ENCODE peak calls at places on chromosome 1, in seven cellular contexts. One of them, this sample, is unnamed.

GRCh38 chr1:23208527-23208926 is 8.8 kb downstream of the HTR1D start:
- DNase-seq in brain microvascular endothelial cell: no peak
- DNase-seq in heart left ventricle: no peak
- DNase-seq in uterus: no peak
- DNase-seq in heart right ventricle: no peak
- DNase-seq in NT2/D1: no peak
- DNase-seq in thoracic aorta: no peak
- DNase-seq in this sample: no peak

GRCh38 chr1:163661386-163661785 is 339.6 kb downstream of the NUF2 start:
- DNase-seq in brain microvascular endothelial cell: no peak
- DNase-seq in heart left ventricle: peak; percentile 26
- DNase-seq in uterus: no peak
- DNase-seq in heart right ventricle: no peak
- DNase-seq in NT2/D1: no peak
- DNase-seq in thoracic aorta: no peak
- DNase-seq in this sample: no peak

GRCh38 chr1:87766737-87767136 is 438.1 kb downstream of the LMO4 start:
- DNase-seq in brain microvascular endothelial cell: no peak
- DNase-seq in heart left ventricle: no peak
- DNase-seq in uterus: no peak
- DNase-seq in heart right ventricle: no peak
- DNase-seq in NT2/D1: no peak
- DNase-seq in thoracic aorta: no peak
- DNase-seq in this sample: no peak

GRCh38 chr1:197896301-197896700 is 6.1 kb upstream of the C1orf53 start:
- DNase-seq in brain microvascular endothelial cell: no peak
- DNase-seq in heart left ventricle: no peak
- DNase-seq in uterus: no peak
- DNase-seq in heart right ventricle: no peak
- DNase-seq in NT2/D1: no peak
- DNase-seq in thoracic aorta: no peak
- DNase-seq in this sample: no peak

GRCh38 chr1:51025374-51025773 is 55.3 kb downstream of the CDKN2C start:
- DNase-seq in brain microvascular endothelial cell: no peak
- DNase-seq in heart left ventricle: no peak
- DNase-seq in uterus: no peak
- DNase-seq in heart right ventricle: no peak
- DNase-seq in NT2/D1: no peak
- DNase-seq in thoracic aorta: no peak
- DNase-seq in this sample: no peak

GRCh38 chr1:155651861-155652661 is 36.5 kb downstream of the YY1AP1 start:
- DNase-seq in brain microvascular endothelial cell: no peak
- DNase-seq in heart left ventricle: no peak
- DNase-seq in uterus: no peak
- DNase-seq in heart right ventricle: no peak
- DNase-seq in NT2/D1: no peak
- DNase-seq in thoracic aorta: no peak
- DNase-seq in this sample: no peak

GRCh38 chr1:39845569-39846566 is 37.4 kb downstream of the TRIT1 start:
- DNase-seq in brain microvascular endothelial cell: peak; percentile 87
- DNase-seq in heart left ventricle: peak; percentile 92
- DNase-seq in uterus: peak; percentile 44
- DNase-seq in heart right ventricle: peak; percentile 76
- DNase-seq in NT2/D1: no peak
- DNase-seq in thoracic aorta: peak; percentile 59
- DNase-seq in this sample: peak; percentile 92

GRCh38 chr1:161273402-161273801 is 14.9 kb downstream of the PCP4L1 start:
- DNase-seq in brain microvascular endothelial cell: no peak
- DNase-seq in heart left ventricle: no peak
- DNase-seq in uterus: no peak
- DNase-seq in heart right ventricle: no peak
- DNase-seq in NT2/D1: no peak
- DNase-seq in thoracic aorta: no peak
- DNase-seq in this sample: no peak

GRCh38 chr1:154270833-154271232 is 1.6 kb upstream of the HAX1 start:
- DNase-seq in brain microvascular endothelial cell: no peak
- DNase-seq in heart left ventricle: no peak
- DNase-seq in uterus: no peak
- DNase-seq in heart right ventricle: no peak
- DNase-seq in NT2/D1: no peak
- DNase-seq in thoracic aorta: no peak
- DNase-seq in this sample: no peak

GRCh38 chr1:201597551-201598230 is 58.8 kb downstream of the NAV1 start:
- DNase-seq in brain microvascular endothelial cell: no peak
- DNase-seq in heart left ventricle: peak; percentile 53
- DNase-seq in uterus: peak; percentile 57
- DNase-seq in heart right ventricle: peak; percentile 47
- DNase-seq in NT2/D1: no peak
- DNase-seq in thoracic aorta: no peak
- DNase-seq in this sample: no peak

GRCh38 chr1:206631085-206631509 is 4.2 kb upstream of the DYRK3 start:
- DNase-seq in brain microvascular endothelial cell: peak; percentile 80
- DNase-seq in heart left ventricle: peak; percentile 84
- DNase-seq in uterus: peak; percentile 91
- DNase-seq in heart right ventricle: peak; percentile 28
- DNase-seq in NT2/D1: peak; percentile 86
- DNase-seq in thoracic aorta: no peak
- DNase-seq in this sample: peak; percentile 74

GRCh38 chr1:13813398-13814012 is 113.5 kb downstream of the PRDM2 start:
- DNase-seq in brain microvascular endothelial cell: no peak
- DNase-seq in heart left ventricle: no peak
- DNase-seq in uterus: no peak
- DNase-seq in heart right ventricle: peak; percentile 49
- DNase-seq in NT2/D1: peak; percentile 30
- DNase-seq in thoracic aorta: no peak
- DNase-seq in this sample: peak; percentile 43

GRCh38 chr1:228168563-228169270 is 3.1 kb downstream of the IBA57 start:
- DNase-seq in brain microvascular endothelial cell: no peak
- DNase-seq in heart left ventricle: peak; percentile 12
- DNase-seq in uterus: no peak
- DNase-seq in heart right ventricle: no peak
- DNase-seq in NT2/D1: no peak
- DNase-seq in thoracic aorta: no peak
- DNase-seq in this sample: no peak

GRCh38 chr1:245717611-245718010 is 562.8 kb downstream of the KIF26B start:
- DNase-seq in brain microvascular endothelial cell: no peak
- DNase-seq in heart left ventricle: no peak
- DNase-seq in uterus: no peak
- DNase-seq in heart right ventricle: no peak
- DNase-seq in NT2/D1: no peak
- DNase-seq in thoracic aorta: no peak
- DNase-seq in this sample: no peak

GRCh38 chr1:15028117-15028516 is 125.4 kb upstream of the TMEM51 start:
- DNase-seq in brain microvascular endothelial cell: peak; percentile 71
- DNase-seq in heart left ventricle: peak; percentile 70
- DNase-seq in uterus: no peak
- DNase-seq in heart right ventricle: peak; percentile 33
- DNase-seq in NT2/D1: no peak
- DNase-seq in thoracic aorta: peak; percentile 57
- DNase-seq in this sample: peak; percentile 30

GRCh38 chr1:199073166-199073565 is 434.3 kb downstream of the PTPRC start:
- DNase-seq in brain microvascular endothelial cell: no peak
- DNase-seq in heart left ventricle: no peak
- DNase-seq in uterus: no peak
- DNase-seq in heart right ventricle: no peak
- DNase-seq in NT2/D1: no peak
- DNase-seq in thoracic aorta: no peak
- DNase-seq in this sample: no peak

GRCh38 chr1:150537732-150538684 is 11.2 kb upstream of the ADAMTSL4 start:
- DNase-seq in brain microvascular endothelial cell: peak; percentile 72
- DNase-seq in heart left ventricle: no peak
- DNase-seq in uterus: no peak
- DNase-seq in heart right ventricle: no peak
- DNase-seq in NT2/D1: peak; percentile 92
- DNase-seq in thoracic aorta: no peak
- DNase-seq in this sample: peak; percentile 30

GRCh38 chr1:53651356-53651755 is 87.6 kb downstream of the GLIS1 start:
- DNase-seq in brain microvascular endothelial cell: no peak
- DNase-seq in heart left ventricle: no peak
- DNase-seq in uterus: no peak
- DNase-seq in heart right ventricle: no peak
- DNase-seq in NT2/D1: no peak
- DNase-seq in thoracic aorta: no peak
- DNase-seq in this sample: no peak

GRCh38 chr1:235011064-235011598 is 117.5 kb downstream of the TOMM20 start:
- DNase-seq in brain microvascular endothelial cell: no peak
- DNase-seq in heart left ventricle: no peak
- DNase-seq in uterus: no peak
- DNase-seq in heart right ventricle: no peak
- DNase-seq in NT2/D1: no peak
- DNase-seq in thoracic aorta: no peak
- DNase-seq in this sample: no peak

GRCh38 chr1:30286984-30287839 is 436.2 kb downstream of the MATN1 start:
- DNase-seq in brain microvascular endothelial cell: no peak
- DNase-seq in heart left ventricle: no peak
- DNase-seq in uterus: no peak
- DNase-seq in heart right ventricle: no peak
- DNase-seq in NT2/D1: no peak
- DNase-seq in thoracic aorta: no peak
- DNase-seq in this sample: no peak

GRCh38 chr1:17622823-17623222 is 83.3 kb downstream of the ARHGEF10L start:
- DNase-seq in brain microvascular endothelial cell: no peak
- DNase-seq in heart left ventricle: no peak
- DNase-seq in uterus: no peak
- DNase-seq in heart right ventricle: no peak
- DNase-seq in NT2/D1: no peak
- DNase-seq in thoracic aorta: no peak
- DNase-seq in this sample: no peak

GRCh38 chr1:17620448-17620847 is 81.0 kb downstream of the ARHGEF10L start:
- DNase-seq in brain microvascular endothelial cell: no peak
- DNase-seq in heart left ventricle: no peak
- DNase-seq in uterus: no peak
- DNase-seq in heart right ventricle: no peak
- DNase-seq in NT2/D1: no peak
- DNase-seq in thoracic aorta: no peak
- DNase-seq in this sample: no peak

GRCh38 chr1:17621691-17622090 is 82.2 kb downstream of the ARHGEF10L start:
- DNase-seq in brain microvascular endothelial cell: no peak
- DNase-seq in heart left ventricle: no peak
- DNase-seq in uterus: no peak
- DNase-seq in heart right ventricle: no peak
- DNase-seq in NT2/D1: no peak
- DNase-seq in thoracic aorta: no peak
- DNase-seq in this sample: no peak

GRCh38 chr1:17627239-17628052 is 87.9 kb downstream of the ARHGEF10L start:
- DNase-seq in brain microvascular endothelial cell: no peak
- DNase-seq in heart left ventricle: no peak
- DNase-seq in uterus: no peak
- DNase-seq in heart right ventricle: no peak
- DNase-seq in NT2/D1: no peak
- DNase-seq in thoracic aorta: no peak
- DNase-seq in this sample: no peak

DNA sequence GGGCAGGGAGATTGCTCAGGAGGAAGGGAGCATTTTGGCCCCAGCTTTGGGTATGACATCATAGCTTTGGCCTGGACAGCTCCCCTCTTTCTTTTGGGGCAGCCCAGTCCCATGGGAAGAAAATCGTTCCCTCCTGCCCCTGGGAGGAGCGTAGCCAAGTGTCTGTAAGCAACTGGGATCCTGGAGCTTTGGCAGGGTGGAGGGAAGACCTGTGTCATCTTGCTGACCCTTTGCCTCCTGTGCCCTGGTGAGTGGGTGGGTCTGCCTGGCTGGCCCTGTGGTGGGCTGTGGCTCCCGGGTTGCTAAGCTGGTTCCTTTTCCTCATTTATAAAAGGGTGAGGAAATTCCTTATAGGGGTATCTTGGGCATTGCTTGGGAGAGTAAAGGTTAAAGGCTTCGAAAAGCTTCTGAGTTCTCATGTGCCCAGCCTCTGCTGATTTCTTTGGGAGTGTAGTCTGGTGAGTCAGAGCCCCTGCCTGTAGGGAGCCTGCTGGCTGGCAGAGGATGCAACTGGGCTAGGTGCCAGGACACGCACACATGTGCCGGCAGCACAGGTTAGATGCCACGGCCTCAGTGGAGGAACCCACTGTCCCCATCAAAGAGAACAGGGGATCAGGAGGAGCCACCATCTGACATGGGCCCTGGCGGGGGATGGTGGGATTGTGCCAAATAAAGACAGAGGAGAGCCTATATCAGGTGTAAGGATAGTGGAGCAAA is 85.2 kb downstream of the ARHGEF10L start:
- DNase-seq in brain microvascular endothelial cell: peak; percentile 41
- DNase-seq in heart left ventricle: peak; percentile 77
- DNase-seq in uterus: no peak
- DNase-seq in heart right ventricle: peak; percentile 67
- DNase-seq in NT2/D1: no peak
- DNase-seq in thoracic aorta: peak; percentile 70
- DNase-seq in this sample: no peak
- H3K36me3 ChIP-seq in brain microvascular endothelial cell: peaks cover 2% of the 10 kb centered on the region
- H3K36me3 ChIP-seq in heart left ventricle: peaks cover 83% of the 10 kb centered on the region
- H3K36me3 ChIP-seq in uterus: no peaks in the 10 kb centered on the region
- H3K36me3 ChIP-seq in heart right ventricle: peaks cover 78% of the 10 kb centered on the region
- H3K36me3 ChIP-seq in NT2/D1: peaks cover 74% of the 10 kb centered on the region
- H3K36me3 ChIP-seq in thoracic aorta: peaks cover 77% of the 10 kb centered on the region
- H3K36me3 ChIP-seq in this sample: no peaks in the 10 kb centered on the region

GRCh38 chr1:54884135-54884586 is 2.8 kb downstream of the DHCR24 start:
- DNase-seq in brain microvascular endothelial cell: no peak
- DNase-seq in heart left ventricle: no peak
- DNase-seq in uterus: no peak
- DNase-seq in heart right ventricle: no peak
- DNase-seq in NT2/D1: no peak
- DNase-seq in thoracic aorta: no peak
- DNase-seq in this sample: no peak
- H3K36me3 ChIP-seq in brain microvascular endothelial cell: peaks cover 17% of the 10 kb centered on the region
- H3K36me3 ChIP-seq in heart left ventricle: peaks cover 7% of the 10 kb centered on the region
- H3K36me3 ChIP-seq in uterus: no peaks in the 10 kb centered on the region
- H3K36me3 ChIP-seq in heart right ventricle: peaks cover 20% of the 10 kb centered on the region
- H3K36me3 ChIP-seq in NT2/D1: peaks cover 57% of the 10 kb centered on the region
- H3K36me3 ChIP-seq in thoracic aorta: no peaks in the 10 kb centered on the region
- H3K36me3 ChIP-seq in this sample: peaks cover 4% of the 10 kb centered on the region

DNA sequence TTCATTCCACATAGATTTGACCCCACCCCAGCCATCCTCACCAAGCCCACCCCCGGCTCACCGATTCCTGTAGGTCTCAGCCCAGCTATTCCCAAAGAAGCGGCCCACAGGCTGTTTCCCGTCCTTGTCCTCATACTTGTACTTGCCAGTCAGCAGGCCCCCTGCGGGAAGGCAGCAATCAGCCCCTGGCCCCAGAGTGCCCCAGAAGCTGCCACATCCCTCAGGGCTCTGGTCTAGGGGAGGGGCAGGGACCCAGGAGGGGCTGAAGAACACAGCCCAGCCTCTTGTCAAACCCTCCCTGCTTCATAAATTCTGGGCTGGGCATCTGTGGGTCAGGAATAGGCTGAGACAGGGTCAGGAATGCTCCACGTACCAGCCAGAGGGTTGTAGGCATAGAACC is 5.0 kb downstream of the AKR7A2 start:
- DNase-seq in brain microvascular endothelial cell: no peak
- DNase-seq in heart left ventricle: no peak
- DNase-seq in uterus: no peak
- DNase-seq in heart right ventricle: no peak
- DNase-seq in NT2/D1: no peak
- DNase-seq in thoracic aorta: no peak
- DNase-seq in this sample: no peak
- H3K36me3 ChIP-seq in brain microvascular endothelial cell: peaks cover 41% of the 10 kb centered on the region
- H3K36me3 ChIP-seq in heart left ventricle: peaks cover 58% of the 10 kb centered on the region
- H3K36me3 ChIP-seq in uterus: no peaks in the 10 kb centered on the region
- H3K36me3 ChIP-seq in heart right ventricle: peaks cover 63% of the 10 kb centered on the region
- H3K36me3 ChIP-seq in NT2/D1: peaks cover 56% of the 10 kb centered on the region
- H3K36me3 ChIP-seq in thoracic aorta: peaks cover 42% of the 10 kb centered on the region
- H3K36me3 ChIP-seq in this sample: no peaks in the 10 kb centered on the region

GRCh38 chr1:226274138-226274537 is 34.8 kb downstream of the LIN9 start:
- DNase-seq in brain microvascular endothelial cell: peak; percentile 10
- DNase-seq in heart left ventricle: no peak
- DNase-seq in uterus: no peak
- DNase-seq in heart right ventricle: no peak
- DNase-seq in NT2/D1: no peak
- DNase-seq in thoracic aorta: no peak
- DNase-seq in this sample: no peak

GRCh38 chr1:226268421-226269124 is 40.4 kb downstream of the LIN9 start:
- DNase-seq in brain microvascular endothelial cell: no peak
- DNase-seq in heart left ventricle: no peak
- DNase-seq in uterus: no peak
- DNase-seq in heart right ventricle: no peak
- DNase-seq in NT2/D1: no peak
- DNase-seq in thoracic aorta: no peak
- DNase-seq in this sample: no peak
- H3K36me3 ChIP-seq in brain microvascular endothelial cell: no peaks in the 10 kb centered on the region
- H3K36me3 ChIP-seq in heart left ventricle: peaks cover 29% of the 10 kb centered on the region
- H3K36me3 ChIP-seq in uterus: no peaks in the 10 kb centered on the region
- H3K36me3 ChIP-seq in heart right ventricle: peaks cover 41% of the 10 kb centered on the region
- H3K36me3 ChIP-seq in NT2/D1: peaks cover 41% of the 10 kb centered on the region
- H3K36me3 ChIP-seq in thoracic aorta: no peaks in the 10 kb centered on the region
- H3K36me3 ChIP-seq in this sample: no peaks in the 10 kb centered on the region